ENCODE peak calls at places on chromosomes 13 and 19, in eight cellular contexts. L is HepG2, X is GM12878, V is HCT116, S is K562, F is Panc1, Q is upper lobe of left lung, I is GM23338. E is an unnamed sample.

GRCh38 chr13:30431269-30431950 is 9.1 kb downstream of the UBE2L5 start:
- ATAC-seq in L (no peak), S (no peak), Q (no peak), I (no peak), V (peak), F (peak), X (peak), E (no peak)

GRCh38 chr19:11971045-11971444 is 6.2 kb downstream of the ZNF763 start:
- ATAC-seq in V (no peak), X (no peak), S (no peak), F (no peak), L (no peak), I (no peak), Q (no peak), E (no peak)

GRCh38 chr19:55141696-55142095 is 7.3 kb downstream of the TNNT1 start:
- ATAC-seq in L (peak), Q (peak), F (no peak), I (peak), X (no peak), V (no peak), S (no peak), E (no peak)

GRCh38 chr19:16328824-16329482 is 4.3 kb downstream of the KLF2 start:
- ATAC-seq in X (peak), F (no peak), Q (no peak), S (peak), V (no peak), I (no peak), L (peak), E (no peak)

GRCh38 chr13:44919103-44919804 is 70.0 kb downstream of the NUFIP1 start:
- ATAC-seq in S (no peak), V (no peak), I (no peak), X (no peak), F (no peak), L (no peak), Q (no peak), E (no peak)

GRCh38 chr19:57559008-57559403 is 657 bp downstream of the ZNF550 start:
- ATAC-seq in I (peak), F (peak), L (peak), S (peak), Q (peak), V (no peak), X (peak), E (no peak)

GRCh38 chr13:94239135-94239534 is 240.3 kb downstream of the DCT start:
- ATAC-seq in Q (no peak), L (no peak), I (no peak), S (no peak), V (no peak), F (no peak), X (no peak), E (no peak)

GRCh38 chr19:56146904-56147303 is 5.8 kb downstream of the ZNF444 start:
- ATAC-seq in I (no peak), X (no peak), Q (no peak), V (no peak), L (no peak), F (no peak), S (no peak), E (no peak)

GRCh38 chr13:57624565-57625435 is 6.7 kb upstream of the PCDH17 start:
- ATAC-seq in Q (no peak), L (peak), V (no peak), I (peak), F (peak), X (peak), S (no peak), E (no peak)

GRCh38 chr19:7850429-7850819 is 20.4 kb downstream of the EVI5L start:
- ATAC-seq in Q (no peak), F (no peak), X (no peak), L (no peak), S (no peak), V (no peak), I (no peak), E (no peak)

GRCh38 chr19:54253331-54254194 is 3.5 kb downstream of the LILRB5 start:
- ATAC-seq in F (peak), L (no peak), V (no peak), I (no peak), X (no peak), S (no peak), Q (no peak), E (no peak)

GRCh38 chr19:49335071-49335783 is at the start of gene CD37:
- ATAC-seq in L (no peak), X (peak), I (no peak), S (peak), Q (no peak), F (no peak), V (no peak), E (no peak)

GRCh38 chr19:5058456-5059190 is 89.7 kb downstream of the KDM4B start:
- ATAC-seq in S (no peak), F (no peak), L (no peak), Q (no peak), I (peak), X (no peak), V (no peak), E (no peak)

GRCh38 chr13:100433475-100433874 is 155.1 kb downstream of the GGACT start:
- ATAC-seq in L (no peak), V (peak), S (no peak), X (peak), F (no peak), I (no peak), Q (no peak), E (no peak)

GRCh38 chr19:51137812-51138425 is 4.2 kb upstream of the SIGLEC7 start:
- ATAC-seq in I (no peak), L (no peak), X (no peak), V (no peak), Q (no peak), F (no peak), S (no peak), E (no peak)

GRCh38 chr13:31891472-31891871 is 140.1 kb upstream of the FRY start:
- ATAC-seq in X (no peak), S (no peak), V (no peak), L (no peak), F (no peak), Q (peak), I (no peak), E (no peak)

GRCh38 chr13:21040120-21040834 is 21.1 kb downstream of the LATS2 start:
- ATAC-seq in S (no peak), X (peak), F (no peak), L (peak), I (peak), V (no peak), Q (no peak), E (no peak)

GRCh38 chr19:33705090-33705847 is 83.5 kb downstream of the CHST8 start:
- ATAC-seq in X (no peak), L (peak), F (no peak), S (no peak), I (peak), V (no peak), Q (no peak), E (no peak)

GRCh38 chr19:23597661-23598060 is 89.4 kb downstream of the ZNF675 start:
- ATAC-seq in Q (no peak), S (no peak), F (no peak), L (no peak), V (no peak), I (no peak), X (no peak), E (no peak)

GRCh38 chr19:40216777-40217026 is 1.5 kb downstream of the TTC9B start:
- ATAC-seq in X (no peak), V (no peak), L (no peak), S (no peak), I (no peak), Q (no peak), F (no peak), E (no peak)

GRCh38 chr13:80921556-80921955 is 580.6 kb upstream of the SPRY2 start:
- ATAC-seq in I (no peak), X (no peak), S (no peak), Q (no peak), V (no peak), L (no peak), F (no peak), E (no peak)

GRCh38 chr19:15673176-15673654 is 328 bp downstream of the CYP4F12 start:
- ATAC-seq in I (no peak), F (peak), X (peak), Q (peak), V (peak), S (peak), L (peak), E (no peak)

GRCh38 chr13:113616991-113617749 is 32.6 kb downstream of the TFDP1 start:
- ATAC-seq in L (peak), I (peak), F (peak), V (no peak), S (no peak), Q (no peak), X (no peak), E (no peak)

GRCh38 chr13:98854448-98854847 is 102.0 kb upstream of the SLC15A1 start:
- ATAC-seq in F (no peak), L (no peak), S (no peak), V (no peak), X (no peak), I (no peak), Q (no peak), E (no peak)

GRCh38 chr13:102374233-102374632 is 27.6 kb downstream of the FGF14 start:
- ATAC-seq in I (no peak), S (no peak), X (no peak), F (no peak), Q (no peak), V (no peak), L (no peak), E (no peak)

GRCh38 chr13:102380012-102380411 is 21.8 kb downstream of the FGF14 start:
- ATAC-seq in F (no peak), I (no peak), S (no peak), Q (no peak), X (no peak), L (no peak), V (no peak), E (no peak)

GRCh38 chr13:102373221-102373620 is 28.6 kb downstream of the FGF14 start:
- ATAC-seq in Q (no peak), X (no peak), S (no peak), I (no peak), L (no peak), V (no peak), F (no peak), E (no peak)

GRCh38 chr13:102376314-102376713 is 25.5 kb downstream of the FGF14 start:
- ATAC-seq in Q (no peak), S (no peak), F (no peak), X (no peak), I (no peak), V (no peak), L (no peak), E (no peak)

GRCh38 chr13:102374726-102375125 is 27.1 kb downstream of the FGF14 start:
- ATAC-seq in F (no peak), X (no peak), S (no peak), I (no peak), L (no peak), V (no peak), Q (no peak), E (no peak)
- TF ChIP-seq POLR2AphosphoS5 in F (no peak), X (no peak), S (no peak), I (no peak), L (no peak), V (no peak), Q (no peak), E (no peak)

GRCh38 chr19:10421240-10421948 is 1.1 kb downstream of the PDE4A start:
- ATAC-seq in X (no peak), I (no peak), S (no peak), F (no peak), L (no peak), V (no peak), Q (no peak), E (no peak)

GRCh38 chr19:10421981-10422461 is 1.7 kb downstream of the PDE4A start:
- ATAC-seq in I (no peak), V (no peak), X (no peak), F (no peak), Q (no peak), S (no peak), L (no peak), E (no peak)

GRCh38 chr19:10427169-10427568 is 6.8 kb downstream of the PDE4A start:
- ATAC-seq in L (no peak), I (no peak), X (no peak), F (no peak), Q (no peak), S (no peak), V (no peak), E (no peak)

GRCh38 chr19:10422846-10423245 is 2.5 kb downstream of the PDE4A start:
- ATAC-seq in V (no peak), L (no peak), Q (no peak), F (no peak), X (no peak), S (no peak), I (no peak), E (no peak)

GRCh38 chr19:10424011-10424637 is 3.8 kb downstream of the PDE4A start:
- ATAC-seq in X (peak), S (peak), L (peak), Q (peak), I (peak), V (peak), F (peak), E (peak)
- TF ChIP-seq POLR2AphosphoS5 in X (no peak), S (peak), L (no peak), Q (no peak), I (no peak), V (peak), F (no peak), E (no peak)

GRCh38 chr19:38616265-38616664 is 1.5 kb downstream of the MAP4K1 start:
- ATAC-seq in V (no peak), F (no peak), S (no peak), L (no peak), Q (no peak), I (no peak), X (no peak), E (no peak)

GRCh38 chr19:38619361-38620174 is 580 bp downstream of the EIF3K start:
- ATAC-seq in F (peak), V (peak), Q (no peak), S (peak), I (peak), X (no peak), L (no peak), E (no peak)

GRCh38 chr19:38618590-38619360 is at the start of gene EIF3K:
- ATAC-seq in F (peak), L (peak), V (peak), S (peak), X (peak), I (peak), Q (peak), E (peak)

GRCh38 chr19:38617283-38617763 is 430 bp downstream of the MAP4K1 start:
- ATAC-seq in L (no peak), Q (no peak), V (no peak), I (no peak), X (peak), F (no peak), S (no peak), E (no peak)

DNA sequence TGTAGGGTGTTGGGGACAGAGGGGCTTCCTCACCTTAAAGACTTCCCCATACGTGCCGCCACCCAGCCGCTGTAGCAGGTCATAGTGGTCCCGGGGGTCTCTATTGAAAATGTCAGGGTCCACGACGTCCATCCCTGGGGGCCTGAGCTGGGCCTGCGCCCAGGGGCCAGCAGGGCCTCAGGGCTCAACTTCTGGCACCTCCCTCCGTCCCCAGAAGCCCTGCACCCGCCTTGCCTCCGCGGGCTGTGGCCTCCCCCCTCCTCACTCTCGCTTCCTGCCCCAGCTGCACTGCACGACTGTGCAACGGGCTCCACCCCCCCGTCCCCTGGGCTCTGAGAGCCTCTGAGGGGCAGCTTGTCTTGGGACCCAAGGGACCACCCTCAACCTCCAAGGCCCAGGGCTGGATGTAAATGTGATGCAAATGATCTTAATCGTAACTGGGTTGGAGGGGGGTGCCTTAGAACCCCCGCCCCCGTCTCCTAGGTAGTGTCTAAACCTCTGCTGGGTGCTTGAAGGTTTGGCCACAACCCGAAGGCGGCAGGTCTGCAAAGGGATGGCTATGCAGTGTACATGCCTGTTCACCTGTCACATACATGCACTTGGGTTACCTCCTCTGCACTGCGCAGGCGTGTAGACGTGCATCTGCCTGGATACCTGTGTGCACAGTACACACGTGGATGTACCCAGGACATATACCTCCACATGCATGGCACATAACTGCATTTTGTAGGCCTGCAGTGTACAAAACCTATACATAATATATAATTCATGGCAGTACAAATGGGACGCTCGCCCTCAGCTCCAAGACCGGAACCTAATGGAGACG is at the start of gene MAP4K1:
- ATAC-seq in X (peak), S (peak), L (peak), I (peak), V (peak), F (peak), Q (peak), E (peak)
- TF ChIP-seq POLR2AphosphoS5 in X (peak), S (no peak), L (no peak), I (no peak), V (no peak), F (no peak), Q (no peak), E (no peak)

GRCh38 chr13:71864094-71864980 is 2.7 kb downstream of the DACH1 start:
- ATAC-seq in V (no peak), L (no peak), Q (peak), X (no peak), F (no peak), I (peak), S (no peak), E (peak)
- TF ChIP-seq POLR2AphosphoS5 in V (no peak), L (no peak), Q (no peak), X (no peak), F (no peak), I (no peak), S (no peak), E (no peak)

GRCh38 chr19:678791-679388 is 2.7 kb downstream of the FSTL3 start:
- ATAC-seq in V (no peak), Q (no peak), I (no peak), F (no peak), S (no peak), L (no peak), X (no peak), E (no peak)

GRCh38 chr19:676007-676342 is 217 bp upstream of the FSTL3 start:
- ATAC-seq in L (no peak), I (no peak), S (no peak), F (no peak), X (no peak), Q (no peak), V (no peak), E (peak)

GRCh38 chr19:677601-678380 is 1.6 kb downstream of the FSTL3 start:
- ATAC-seq in S (no peak), L (peak), Q (no peak), I (no peak), V (no peak), X (no peak), F (peak), E (no peak)

GRCh38 chr19:676343-677105 is at the start of gene FSTL3:
- ATAC-seq in S (no peak), X (no peak), L (no peak), Q (no peak), F (peak), V (no peak), I (no peak), E (no peak)

DNA sequence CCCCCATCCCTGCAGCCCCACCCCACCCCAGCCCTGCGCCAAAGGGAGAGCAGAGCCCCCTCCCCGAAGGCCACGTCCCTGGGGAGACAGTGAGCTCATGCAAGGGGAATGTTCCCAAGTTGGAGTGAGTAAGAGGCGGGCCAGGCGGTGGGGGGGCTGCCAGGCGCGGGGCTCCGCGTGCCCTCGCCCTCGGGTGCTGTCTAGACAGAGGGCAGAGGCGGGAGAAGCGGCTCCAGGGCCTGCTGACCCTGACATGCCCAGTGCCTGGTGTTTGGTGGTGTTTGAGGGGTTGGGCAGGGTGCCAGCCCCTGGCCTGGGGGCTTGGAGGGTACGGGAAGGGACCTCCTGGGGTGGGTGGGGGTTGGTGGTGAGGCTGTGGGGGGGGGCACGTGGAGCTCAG is 1.0 kb downstream of the FSTL3 start:
- ATAC-seq in V (peak), Q (peak), L (peak), F (peak), X (no peak), I (no peak), S (no peak), E (peak)
- TF ChIP-seq POLR2AphosphoS5 in V (peak), Q (peak), L (no peak), F (no peak), X (no peak), I (no peak), S (no peak), E (peak)

E was measured in gastroesophageal sphincter.